ENCODE peak calls at places on chromosomes 12 and 14, in ten cellular contexts. S is GM23338, A is body of pancreas, Z is A549, X is cardiac muscle cell, W is osteoblast, B is gastrocnemius medialis, V is ovary, Y is fibroblast of lung, Q is adrenal gland. H is an unnamed sample.

GRCh38 chr14:71628433-71628832 is 303.8 kb upstream of the RGS6 start:
- DNase-seq in S (no peak), A (no peak), Z (no peak), X (no peak), W (no peak), B (no peak), V (no peak), Y (no peak), Q (no peak), H (no peak)

GRCh38 chr12:57775563-57776246 is 3.3 kb downstream of the EEF1AKMT3 start:
- DNase-seq in S (peak; percentile 34), A (no peak), Z (no peak), X (no peak), W (no peak), B (no peak), V (no peak), Y (no peak), Q (no peak), H (no peak)

GRCh38 chr12:54394986-54395385 is 10.5 kb upstream of the ZNF385A start:
- DNase-seq in S (no peak), A (no peak), Z (no peak), X (no peak), W (peak; percentile 5), B (no peak), V (no peak), Y (no peak), Q (no peak), H (no peak)

GRCh38 chr14:73238262-73238852 is 1.1 kb downstream of the PAPLN start:
- DNase-seq in S (no peak), A (no peak), Z (peak; percentile 38), X (peak; percentile 89), W (peak; percentile 96), B (no peak), V (no peak), Y (peak; percentile 88), Q (no peak), H (no peak)

GRCh38 chr12:110696283-110696682 is 7.4 kb upstream of the HVCN1 start:
- DNase-seq in S (no peak), A (no peak), Z (no peak), X (no peak), W (peak; percentile 1), B (no peak), V (no peak), Y (no peak), Q (no peak), H (no peak)

GRCh38 chr12:116087962-116088361 is 189.5 kb downstream of the MED13L start:
- DNase-seq in S (no peak), A (no peak), Z (no peak), X (no peak), W (no peak), B (no peak), V (no peak), Y (no peak), Q (no peak), H (no peak)

GRCh38 chr12:117850048-117850447 is 118.7 kb downstream of the KSR2 start:
- DNase-seq in S (peak; percentile 85), A (peak; percentile 35), Z (peak; percentile 80), X (peak; percentile 57), W (peak; percentile 82), B (no peak), V (no peak), Y (peak; percentile 36), Q (no peak), H (no peak)

GRCh38 chr14:61474021-61474420 is 152.6 kb downstream of the PRKCH start:
- DNase-seq in S (no peak), A (no peak), Z (no peak), X (no peak), W (no peak), B (no peak), V (no peak), Y (no peak), Q (no peak), H (no peak)

GRCh38 chr12:21607701-21608100 is 3.1 kb upstream of the GYS2 start:
- DNase-seq in S (peak; percentile 31), A (no peak), Z (no peak), X (peak; percentile 59), W (no peak), B (no peak), V (no peak), Y (peak; percentile 16), Q (no peak), H (no peak)

GRCh38 chr12:203462-204260 is 10.3 kb downstream of the SLC6A12 start:
- DNase-seq in S (peak; percentile 62), A (peak; percentile 62), Z (peak; percentile 53), X (peak; percentile 31), W (peak; percentile 93), B (no peak), V (peak; percentile 55), Y (no peak), Q (peak; percentile 33), H (no peak)

DNA sequence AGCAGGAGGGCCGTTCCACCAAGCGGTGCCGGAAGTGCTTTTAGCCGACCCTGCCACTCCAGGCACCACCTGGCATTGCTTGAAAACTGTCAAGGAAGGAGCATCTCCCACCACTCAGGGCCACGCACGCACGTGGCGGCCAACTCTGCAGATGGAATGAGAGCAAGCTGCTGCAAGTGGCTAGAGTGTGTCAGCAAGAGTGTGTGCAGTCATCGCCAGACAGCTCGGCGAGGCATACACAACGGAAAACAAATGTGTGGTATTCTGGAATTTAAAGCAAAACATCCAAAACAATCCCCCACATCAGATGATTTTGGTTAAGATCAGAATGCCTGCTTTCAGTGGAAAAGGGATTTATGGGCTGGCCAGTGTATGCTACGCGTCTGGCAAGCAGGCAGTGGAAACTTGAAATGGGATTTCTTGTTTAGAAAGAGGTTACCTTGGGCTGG is 11.2 kb downstream of the CD9 start:
- DNase-seq in S (no peak), A (no peak), Z (no peak), X (no peak), W (no peak), B (no peak), V (no peak), Y (peak; percentile 95), Q (no peak), H (no peak)
- H3K4me1 ChIP-seq in S (peaks cover 71% of the 10 kb centered on the region), A (peaks cover 15% of the 10 kb centered on the region), Z (peaks cover 43% of the 10 kb centered on the region), X (peaks cover 4% of the 10 kb centered on the region), W (peaks cover 29% of the 10 kb centered on the region), B (peaks cover 18% of the 10 kb centered on the region), V (peaks cover 2% of the 10 kb centered on the region), Y (peaks cover 18% of the 10 kb centered on the region), Q (peaks cover 49% of the 10 kb centered on the region), H (peaks cover 71% of the 10 kb centered on the region)

GRCh38 chr14:22822619-22823551 is 6.8 kb upstream of the MRPL52 start:
- DNase-seq in S (peak; percentile 99), A (peak; percentile 71), Z (peak; percentile 88), X (peak; percentile 97), W (peak; percentile 96), B (peak; percentile 27), V (peak; percentile 78), Y (peak; percentile 92), Q (peak; percentile 67), H (peak; percentile 90)

GRCh38 chr14:22822017-22822618 is 6.9 kb upstream of the SLC7A7 start:
- DNase-seq in S (peak; percentile 86), A (no peak), Z (no peak), X (no peak), W (no peak), B (no peak), V (no peak), Y (no peak), Q (no peak), H (no peak)

GRCh38 chr14:22821193-22822016 is 6.2 kb upstream of the SLC7A7 start:
- DNase-seq in S (peak; percentile 46), A (peak; percentile 80), Z (peak; percentile 55), X (peak; percentile 48), W (no peak), B (no peak), V (no peak), Y (no peak), Q (no peak), H (no peak)

GRCh38 chr14:22820731-22821130 is 5.5 kb upstream of the SLC7A7 start:
- DNase-seq in S (peak; percentile 59), A (no peak), Z (no peak), X (peak; percentile 15), W (peak; percentile 69), B (no peak), V (no peak), Y (peak; percentile 40), Q (no peak), H (no peak)

GRCh38 chr14:22824711-22825359 is 4.9 kb upstream of the MRPL52 start:
- DNase-seq in S (no peak), A (no peak), Z (peak; percentile 61), X (peak; percentile 94), W (peak; percentile 95), B (no peak), V (no peak), Y (peak; percentile 98), Q (no peak), H (no peak)
- H3K27ac ChIP-seq in S (no peak overlapping the region), A (no peak overlapping the region), Z (peak overlapping the region; percentile 93), X (no peak overlapping the region), W (peak overlapping the region; percentile 86), B (no peak overlapping the region), V (no peak overlapping the region), Y (peak overlapping the region; percentile 81), Q (no peak overlapping the region), H (no peak overlapping the region)

DNA sequence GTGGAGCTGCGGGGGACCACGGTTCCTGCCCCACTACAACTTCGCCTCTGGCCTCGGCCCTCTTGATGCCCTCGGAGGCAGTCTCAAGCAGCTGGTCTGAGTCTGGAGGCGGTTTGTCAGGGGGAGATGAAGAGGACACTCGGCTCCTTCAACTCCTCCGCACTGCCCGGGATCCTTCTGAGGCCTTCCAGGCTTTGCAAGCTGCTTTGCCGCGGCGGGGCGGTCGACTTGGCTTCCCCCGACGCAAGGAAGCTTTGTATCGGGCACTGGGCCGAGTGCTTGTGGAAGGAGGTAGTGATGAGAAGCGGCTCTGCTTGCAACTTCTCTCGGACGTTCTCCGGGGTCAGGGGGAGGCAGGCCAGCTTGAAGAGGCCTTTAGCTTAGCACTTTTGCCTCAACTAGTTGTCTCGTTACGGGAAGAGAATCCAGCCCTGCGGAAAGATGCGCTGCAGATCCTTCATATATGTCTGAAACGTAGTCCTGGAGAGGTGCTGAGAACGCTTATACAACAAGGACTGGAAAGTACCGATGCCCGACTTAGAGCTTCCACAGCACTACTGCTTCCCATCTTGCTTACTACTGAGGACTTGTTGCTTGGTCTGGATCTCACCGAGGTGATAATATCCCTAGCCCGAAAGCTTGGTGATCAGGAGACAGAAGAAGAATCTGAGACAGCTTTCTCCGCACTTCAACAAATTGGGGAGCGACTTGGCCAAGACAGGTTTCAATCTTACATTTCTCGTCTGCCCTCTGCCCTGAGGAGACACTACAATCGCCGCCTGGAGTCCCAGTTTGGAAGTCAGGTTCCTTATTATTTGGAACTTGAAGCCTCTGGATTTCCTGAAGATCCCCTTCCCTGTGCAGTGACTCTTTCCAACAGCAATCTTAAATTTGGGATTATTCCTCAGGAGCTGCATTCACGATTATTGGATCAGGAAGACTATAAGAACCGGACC is 861 bp downstream of the TOGARAM1 start:
- DNase-seq in S (peak; percentile 53), A (peak; percentile 59), Z (no peak), X (peak; percentile 70), W (peak; percentile 60), B (peak; percentile 32), V (peak; percentile 59), Y (peak; percentile 64), Q (peak; percentile 67), H (no peak)
- TF ChIP-seq CTCF in S (no peak), A (no peak), Z (no peak), X (no peak), W (no peak), B (no peak), V (no peak), Y (no peak), Q (no peak), H (no peak)

DNA sequence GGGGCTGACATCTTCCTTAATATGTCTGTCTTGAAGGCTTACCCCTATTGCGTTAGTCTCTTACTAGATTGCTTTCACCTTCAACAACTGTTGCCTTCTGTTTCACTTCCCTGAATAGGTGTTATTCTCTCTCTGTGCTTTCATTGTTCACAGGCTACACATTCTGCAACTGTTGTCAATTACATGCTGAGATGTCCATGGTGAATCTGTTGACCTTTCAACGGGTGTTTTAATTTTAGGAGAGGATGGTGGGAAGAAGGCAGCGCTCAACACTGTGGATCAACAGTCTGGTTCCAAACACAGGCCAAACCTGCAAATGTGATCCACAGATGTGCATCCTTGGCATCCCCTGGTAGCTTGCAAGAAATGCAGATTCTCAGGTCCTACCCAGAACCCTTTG is 101.9 kb downstream of the DACT1 start:
- DNase-seq in S (no peak), A (no peak), Z (no peak), X (no peak), W (no peak), B (no peak), V (no peak), Y (no peak), Q (no peak), H (no peak)
- H3K4me1 ChIP-seq in S (no peaks in the 10 kb centered on the region), A (peaks cover 8% of the 10 kb centered on the region), Z (peaks cover 12% of the 10 kb centered on the region), X (peaks cover 15% of the 10 kb centered on the region), W (peaks cover 21% of the 10 kb centered on the region), B (no peaks in the 10 kb centered on the region), V (peaks cover 2% of the 10 kb centered on the region), Y (peaks cover 10% of the 10 kb centered on the region), Q (no peaks in the 10 kb centered on the region), H (no peaks in the 10 kb centered on the region)

H was measured in ascending aorta.